ENCODE peak calls at places on chromosomes 4 and X, in four cellular contexts. E, H, R and V are unnamed samples. For H3K36me3, the result is how much of the 10 kb centered on the place peaks cover.

GRCh38 chrX:65635371-65635770 is 32.1 kb upstream of the MSN start:
- DNase-seq in E (no peak), H (no peak), R (peak), V (peak)

GRCh38 chr4:78922207-78922606 is 17.0 kb downstream of the PAQR3 start:
- DNase-seq in E (no peak), H (no peak), R (no peak), V (no peak)

GRCh38 chrX:3006500-3006899 is at the start of gene ARSH:
- DNase-seq in E (peak), H (no peak), R (no peak), V (no peak)

GRCh38 chr4:72295966-72296557 is 264.3 kb downstream of the NPFFR2 start:
- DNase-seq in E (peak), H (no peak), R (no peak), V (no peak)

GRCh38 chr4:121783210-121783609 is 17.9 kb upstream of the EXOSC9 start:
- DNase-seq in E (no peak), H (no peak), R (no peak), V (no peak)

GRCh38 chrX:46722742-46723568 is 36.0 kb downstream of the SLC9A7 start:
- DNase-seq in E (no peak), H (no peak), R (no peak), V (no peak)

GRCh38 chr4:102338405-102338804 is 6.9 kb downstream of the SLC39A8 start:
- DNase-seq in E (no peak), H (no peak), R (no peak), V (no peak)

GRCh38 chrX:155068165-155068564 is 2.8 kb downstream of the CMC4 start:
- DNase-seq in E (no peak), H (no peak), R (no peak), V (no peak)

GRCh38 chr4:46123872-46124755 is at the start of gene GABRG1:
- DNase-seq in E (peak), H (no peak), R (no peak), V (no peak)

GRCh38 chr4:8029689-8030088 is 90.0 kb upstream of the AFAP1 start:
- DNase-seq in E (no peak), H (peak), R (no peak), V (no peak)

GRCh38 chrX:133985164-133986007 is at the start of gene GPC3:
- DNase-seq in E (peak), H (no peak), R (peak), V (no peak)

GRCh38 chrX:16843208-16843909 is 26.8 kb downstream of the RBBP7 start:
- DNase-seq in E (no peak), H (no peak), R (no peak), V (no peak)

GRCh38 chrX:14916017-14916674 is 42.9 kb downstream of the MOSPD2 start:
- DNase-seq in E (no peak), H (no peak), R (no peak), V (no peak)

GRCh38 chrX:9706426-9706825 is 59.2 kb downstream of the GPR143 start:
- DNase-seq in E (no peak), H (no peak), R (no peak), V (no peak)

GRCh38 chrX:96770315-96770714 is 85.7 kb downstream of the DIAPH2 start:
- DNase-seq in E (peak), H (no peak), R (no peak), V (no peak)

GRCh38 chrX:154051210-154051810 is 31.6 kb upstream of the IRAK1 start:
- DNase-seq in E (peak), H (no peak), R (peak), V (peak)

GRCh38 chrX:24993887-24994286 is 21.9 kb downstream of the ARX start:
- DNase-seq in E (no peak), H (no peak), R (no peak), V (no peak)

GRCh38 chr4:41991916-41992767 is 1.8 kb downstream of the SLC30A9 start:
- DNase-seq in E (peak), H (no peak), R (no peak), V (no peak)

GRCh38 chr4:40316333-40316781 is 18.8 kb upstream of the CHRNA9 start:
- DNase-seq in E (peak), H (peak), R (no peak), V (no peak)

GRCh38 chr4:7287918-7288280 is 95.6 kb downstream of the SORCS2 start:
- DNase-seq in E (no peak), H (no peak), R (no peak), V (no peak)

GRCh38 chr4:125091031-125091540 is 223.7 kb upstream of the FAT4 start:
- DNase-seq in E (no peak), H (no peak), R (no peak), V (no peak)

GRCh38 chrX:53319614-53320542 is 38.5 kb upstream of the IQSEC2 start:
- DNase-seq in E (no peak), H (no peak), R (no peak), V (no peak)

GRCh38 chrX:88284844-88285243 is 462.2 kb upstream of the CPXCR1 start:
- DNase-seq in E (no peak), H (no peak), R (no peak), V (no peak)

GRCh38 chr4:53100801-53101581 is 238.9 kb downstream of the RASL11B start:
- DNase-seq in E (no peak), H (no peak), R (no peak), V (no peak)

GRCh38 chr4:15213415-15213814 is 211.1 kb downstream of the CPEB2 start:
- DNase-seq in E (no peak), H (no peak), R (no peak), V (no peak)

GRCh38 chr4:148778980-148779675 is 336.9 kb upstream of the NR3C2 start:
- DNase-seq in E (no peak), H (no peak), R (no peak), V (no peak)

GRCh38 chr4:17066972-17067371 is 168.5 kb upstream of the LDB2 start:
- DNase-seq in E (peak), H (peak), R (no peak), V (no peak)

GRCh38 chr4:168931215-168931650 is 78.8 kb downstream of the CBR4 start:
- DNase-seq in E (no peak), H (no peak), R (no peak), V (no peak)

GRCh38 chr4:825063-825968 is 613 bp downstream of the CPLX1 start:
- DNase-seq in E (peak), H (no peak), R (no peak), V (no peak)

GRCh38 chr4:157804986-157805385 is 367.8 kb downstream of the GASK1B start:
- DNase-seq in E (peak), H (no peak), R (no peak), V (no peak)

GRCh38 chr4:8232748-8233147 is 33.7 kb downstream of the SH3TC1 start:
- DNase-seq in E (no peak), H (no peak), R (no peak), V (no peak)

GRCh38 chr4:86892639-86892965 is 380 bp upstream of the C4orf36 start:
- DNase-seq in E (no peak), H (no peak), R (no peak), V (no peak)

GRCh38 chr4:2450394-2451035 is 18.4 kb upstream of the RNF4 start:
- DNase-seq in E (no peak), H (no peak), R (no peak), V (no peak)

GRCh38 chr4:153067376-153067775 is 131.3 kb downstream of the FHDC1 start:
- DNase-seq in E (peak), H (no peak), R (no peak), V (no peak)

GRCh38 chr4:118935819-118936218 is 47.2 kb downstream of the SYNPO2 start:
- DNase-seq in E (no peak), H (no peak), R (no peak), V (no peak)

GRCh38 chr4:8352368-8353157 is 83.0 kb downstream of the HTRA3 start:
- DNase-seq in E (no peak), H (no peak), R (peak), V (peak)

GRCh38 chrX:1385251-1385794 is 6.6 kb downstream of the SLC25A6 start:
- DNase-seq in E (no peak), H (no peak), R (no peak), V (no peak)
- H3K36me3 ChIP-seq in E (under half), H (under half), R (half or more), V (half or more)

DNA sequence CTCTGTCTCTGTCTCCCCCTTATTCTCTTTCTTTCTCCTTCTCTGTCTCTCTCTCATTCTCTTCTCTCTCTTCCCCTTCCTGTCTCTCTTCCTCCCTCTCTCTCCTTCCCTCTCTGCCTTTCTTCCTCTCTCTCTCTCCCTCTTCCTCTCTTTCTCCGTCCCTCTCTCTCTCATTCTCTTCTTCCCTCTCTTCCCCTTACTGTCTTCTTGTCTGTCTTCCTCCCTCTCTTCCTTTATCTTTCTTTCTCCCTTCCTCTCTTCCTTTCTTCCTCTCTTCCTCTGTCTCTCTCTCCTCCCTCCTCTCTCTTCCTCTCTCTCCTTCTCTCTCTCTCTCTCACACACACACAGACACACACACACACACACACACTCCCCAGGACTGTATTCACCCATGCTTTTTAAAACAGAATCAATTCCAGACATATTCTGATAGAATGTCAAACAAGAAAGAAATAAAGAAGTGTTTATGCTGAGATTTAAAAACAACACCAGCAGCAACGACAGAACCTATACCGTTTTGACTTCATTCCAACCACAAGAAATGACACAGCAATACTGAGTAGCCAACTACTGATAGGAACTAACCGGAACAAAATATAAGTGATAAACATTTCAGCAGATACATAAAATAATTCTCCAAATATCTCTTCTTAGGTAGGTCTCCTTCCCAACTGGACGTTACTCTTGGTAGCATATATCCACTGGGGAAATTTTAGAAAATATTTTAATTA is 296.7 kb downstream of the ASMT start:
- DNase-seq in E (no peak), H (no peak), R (no peak), V (no peak)
- H3K27ac ChIP-seq in E (no peak), H (no peak), R (no peak), V (no peak)

GRCh38 chr4:74942918-74943253 is 10.0 kb downstream of the PARM1 start:
- DNase-seq in E (no peak), H (no peak), R (no peak), V (no peak)

GRCh38 chr4:74947798-74948197 is 14.9 kb downstream of the PARM1 start:
- DNase-seq in E (no peak), H (no peak), R (no peak), V (no peak)

GRCh38 chr4:74946196-74946595 is 13.3 kb downstream of the PARM1 start:
- DNase-seq in E (no peak), H (no peak), R (no peak), V (no peak)

GRCh38 chr4:74944354-74944793 is 11.5 kb downstream of the PARM1 start:
- DNase-seq in E (peak), H (no peak), R (no peak), V (no peak)

GRCh38 chr4:74942251-74942917 is 9.5 kb downstream of the PARM1 start:
- DNase-seq in E (no peak), H (peak), R (no peak), V (no peak)
- H3K36me3 ChIP-seq in E (under half), H (under half), R (under half), V (under half)

GRCh38 chr4:38414410-38414809 is 249.6 kb upstream of the KLF3 start:
- DNase-seq in E (no peak), H (no peak), R (no peak), V (no peak)
- H3K27ac ChIP-seq in E (peak), H (no peak), R (no peak), V (no peak)